ENCODE peak calls at places on chromosomes 16 and 17, in five cellular contexts. F, R, D, J and G are unnamed samples.

GRCh38 chr16:56637814-56638750 is at the start of gene MT1A:
- DNase-seq in F (no peak), R (peak; percentile 66), D (peak; percentile 29), J (no peak), G (no peak)

GRCh38 chr17:48568499-48569259 is 9.5 kb downstream of the HOXB4 start:
- DNase-seq in F (no peak), R (no peak), D (no peak), J (no peak), G (no peak)

GRCh38 chr17:72592242-72592966 is 471.6 kb downstream of the SOX9 start:
- DNase-seq in F (no peak), R (peak; percentile 56), D (peak; percentile 78), J (peak; percentile 52), G (peak; percentile 56)

GRCh38 chr17:31494259-31495048 is 103.0 kb downstream of the RAB11FIP4 start:
- DNase-seq in F (peak; percentile 83), R (no peak), D (no peak), J (peak; percentile 48), G (peak; percentile 46)

GRCh38 chr16:54366943-54367342 is 80.4 kb upstream of the IRX3 start:
- DNase-seq in F (no peak), R (no peak), D (no peak), J (no peak), G (no peak)

GRCh38 chr16:14672403-14672971 is 21.6 kb downstream of the PLA2G10 start:
- DNase-seq in F (peak; percentile 72), R (no peak), D (peak; percentile 16), J (peak; percentile 53), G (peak; percentile 48)

GRCh38 chr16:87457051-87457611 is 35.7 kb downstream of the ZCCHC14 start:
- DNase-seq in F (no peak), R (no peak), D (no peak), J (no peak), G (no peak)

GRCh38 chr16:87464691-87465300 is 28.0 kb downstream of the ZCCHC14 start:
- DNase-seq in F (no peak), R (peak; percentile 66), D (no peak), J (no peak), G (peak; percentile 37)

GRCh38 chr16:67864594-67864993 is 8.3 kb upstream of the EDC4 start:
- DNase-seq in F (no peak), R (no peak), D (no peak), J (no peak), G (no peak)

GRCh38 chr16:67862623-67863583 is 9.9 kb upstream of the EDC4 start:
- DNase-seq in F (no peak), R (no peak), D (no peak), J (no peak), G (no peak)

GRCh38 chr16:67860589-67861398 is 12.1 kb upstream of the EDC4 start:
- DNase-seq in F (no peak), R (no peak), D (no peak), J (no peak), G (no peak)

GRCh38 chr16:67858448-67858993 is 11.0 kb upstream of the CENPT start:
- DNase-seq in F (no peak), R (no peak), D (no peak), J (no peak), G (no peak)

DNA sequence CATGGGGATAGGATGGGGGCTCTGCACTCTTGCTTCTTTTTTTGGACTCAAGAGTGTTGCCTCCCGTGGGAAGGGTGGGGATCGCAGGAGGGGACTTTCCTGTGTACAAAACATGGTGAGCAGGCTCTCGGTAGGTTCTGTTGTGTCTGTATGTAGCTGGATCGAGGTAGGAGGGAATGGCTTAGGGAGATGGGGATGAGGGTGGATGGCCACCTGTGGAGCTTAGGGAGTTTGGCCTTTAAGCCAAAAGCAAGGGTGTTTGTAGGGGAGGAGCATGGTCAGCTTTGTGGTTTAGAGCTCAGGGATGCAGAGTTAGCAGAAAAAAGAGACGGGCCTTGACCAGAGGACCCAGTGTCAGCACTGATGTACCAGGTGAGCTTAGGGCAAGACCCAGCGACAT is 11.0 kb upstream of the EDC4 start:
- DNase-seq in F (no peak), R (no peak), D (no peak), J (no peak), G (no peak)
- TF ChIP-seq TAF1 in F (no peak), R (no peak), D (no peak), J (no peak), G (no peak)

DNA sequence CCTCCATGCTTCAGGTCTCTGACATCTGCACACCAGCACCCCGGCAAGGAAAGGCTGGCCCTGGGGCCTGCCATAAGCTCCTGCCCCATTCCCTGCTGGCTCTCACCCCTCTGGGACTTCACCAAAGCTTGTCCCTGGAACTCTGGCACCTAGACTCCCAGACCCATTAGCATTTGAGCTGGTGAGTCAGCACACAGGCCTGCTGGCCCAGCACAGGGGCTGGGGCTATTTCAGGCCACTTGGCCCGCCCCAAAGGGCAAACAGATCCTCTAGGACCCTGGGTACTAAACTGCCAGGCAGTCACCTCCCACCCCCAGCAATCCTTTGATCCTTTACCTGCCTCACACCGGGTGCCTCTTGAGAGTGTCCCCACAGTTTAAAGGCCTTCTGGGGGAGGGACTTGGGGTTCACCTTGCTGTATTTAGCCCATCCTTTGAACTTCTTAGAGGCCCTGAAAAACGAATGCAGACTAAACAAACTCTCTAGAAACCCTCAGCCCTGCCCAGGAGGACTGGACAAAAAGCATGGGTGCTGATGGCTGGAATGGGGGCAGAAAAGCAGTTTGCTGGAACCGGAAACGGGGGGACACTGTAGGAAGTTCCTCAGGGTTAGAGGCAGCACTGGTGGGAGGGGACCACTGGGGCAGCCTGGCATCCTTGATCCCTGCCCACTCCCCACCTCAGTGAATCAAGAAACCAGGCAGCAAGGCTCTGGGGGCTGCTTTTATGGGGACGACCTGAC is 3.2 kb upstream of the SAMD14 start:
- DNase-seq in F (no peak), R (no peak), D (peak; percentile 88), J (no peak), G (no peak)
- TF ChIP-seq POLR2AphosphoS5 in F (peak; percentile 61), R (no peak), D (peak; percentile 17), J (no peak), G (peak; percentile 21)

GRCh38 chr16:1859650-1860049 is 12.3 kb downstream of the MEIOB start:
- DNase-seq in F (no peak), R (peak; percentile 23), D (no peak), J (no peak), G (no peak)
- TF ChIP-seq TAF1 in F (no peak), R (no peak), D (no peak), J (no peak), G (no peak)

GRCh38 chr17:76700627-76701470 is 9.9 kb downstream of the MXRA7 start:
- DNase-seq in F (no peak), R (no peak), D (peak; percentile 86), J (no peak), G (no peak)
- TF ChIP-seq POLR2AphosphoS5 in F (no peak), R (no peak), D (peak; percentile 39), J (no peak), G (no peak)

GRCh38 chr17:37429039-37429438 is 22.4 kb downstream of the TADA2A start:
- DNase-seq in F (no peak), R (no peak), D (no peak), J (no peak), G (no peak)

GRCh38 chr17:37432671-37433070 is 26.0 kb downstream of the TADA2A start:
- DNase-seq in F (no peak), R (no peak), D (no peak), J (no peak), G (no peak)

GRCh38 chr17:37430051-37430591 is 23.4 kb downstream of the TADA2A start:
- DNase-seq in F (no peak), R (no peak), D (no peak), J (no peak), G (no peak)

GRCh38 chr17:37425268-37425667 is 18.6 kb downstream of the TADA2A start:
- DNase-seq in F (no peak), R (no peak), D (no peak), J (no peak), G (no peak)

DNA sequence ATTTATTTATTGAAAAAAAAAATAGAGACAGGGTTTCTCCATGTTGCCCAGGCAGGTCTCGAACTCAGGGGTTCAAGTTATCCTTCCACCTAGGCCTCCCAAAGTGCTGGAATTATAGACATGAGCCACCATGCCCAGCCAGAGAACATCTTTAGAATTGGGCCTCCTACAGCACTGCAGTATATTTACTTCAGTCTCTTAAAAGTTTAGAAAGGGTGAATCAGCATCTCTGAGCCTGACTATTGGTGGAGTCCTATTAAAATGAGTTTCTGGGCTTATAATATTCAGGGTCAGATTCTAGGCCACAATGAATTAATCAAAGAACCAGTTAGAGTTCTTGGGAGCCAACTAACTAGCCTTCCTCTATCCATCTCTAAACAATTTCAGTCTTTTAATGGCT is 22.8 kb downstream of the TADA2A start:
- DNase-seq in F (no peak), R (no peak), D (no peak), J (no peak), G (no peak)
- TF ChIP-seq TAF1 in F (no peak), R (no peak), D (no peak), J (no peak), G (no peak)